ENCODE peak calls at places on chromosomes 5 and 9, in four cellular contexts. One of them, this sample, is unnamed.

GRCh38 chr5:59665086-59665831 is 228.3 kb downstream of the PDE4D start:
- DNase-seq in mesendoderm: no peak
- DNase-seq in H9: no peak
- DNase-seq in neuronal stem cell: no peak
- DNase-seq in this sample: no peak

GRCh38 chr9:5511476-5511875 is 1.1 kb downstream of the PDCD1LG2 start:
- DNase-seq in H9: no peak
- DNase-seq in mesendoderm: no peak
- DNase-seq in neuronal stem cell: no peak
- DNase-seq in this sample: no peak

GRCh38 chr9:76394896-76395244 is 644 bp upstream of the RFK start:
- DNase-seq in H9: peak
- DNase-seq in mesendoderm: peak
- DNase-seq in neuronal stem cell: no peak
- DNase-seq in this sample: peak

GRCh38 chr5:58466939-58467338 is 7.1 kb upstream of the PLK2 start:
- DNase-seq in neuronal stem cell: no peak
- DNase-seq in H9: peak
- DNase-seq in mesendoderm: peak
- DNase-seq in this sample: peak

GRCh38 chr5:144390133-144390532 is 219.5 kb downstream of the KCTD16 start:
- DNase-seq in neuronal stem cell: no peak
- DNase-seq in H9: peak
- DNase-seq in mesendoderm: peak
- DNase-seq in this sample: peak

GRCh38 chr9:2128611-2129010 is 113.5 kb downstream of the SMARCA2 start:
- DNase-seq in H9: no peak
- DNase-seq in mesendoderm: no peak
- DNase-seq in neuronal stem cell: no peak
- DNase-seq in this sample: no peak

GRCh38 chr5:138460032-138460693 is 5.1 kb upstream of the EGR1 start:
- DNase-seq in neuronal stem cell: no peak
- DNase-seq in mesendoderm: no peak
- DNase-seq in H9: no peak
- DNase-seq in this sample: no peak

GRCh38 chr9:21561502-21561901 is 79.4 kb upstream of the IFNE start:
- DNase-seq in mesendoderm: no peak
- DNase-seq in neuronal stem cell: no peak
- DNase-seq in H9: no peak
- DNase-seq in this sample: no peak

GRCh38 chr9:96769989-96770388 is 7.9 kb downstream of the ZNF510 start:
- DNase-seq in H9: no peak
- DNase-seq in neuronal stem cell: no peak
- DNase-seq in mesendoderm: no peak
- DNase-seq in this sample: no peak

GRCh38 chr9:16106211-16106610 is 553.4 kb downstream of the CCDC171 start:
- DNase-seq in H9: no peak
- DNase-seq in neuronal stem cell: no peak
- DNase-seq in mesendoderm: peak
- DNase-seq in this sample: no peak

GRCh38 chr9:79707589-79707988 is 135.8 kb downstream of the TLE4 start:
- DNase-seq in mesendoderm: no peak
- DNase-seq in H9: no peak
- DNase-seq in neuronal stem cell: no peak
- DNase-seq in this sample: no peak

GRCh38 chr5:31936699-31937098 is 237.4 kb downstream of the GOLPH3 start:
- DNase-seq in mesendoderm: no peak
- DNase-seq in H9: no peak
- DNase-seq in neuronal stem cell: no peak
- DNase-seq in this sample: no peak

GRCh38 chr5:165370772-165371171 is 1865.4 kb downstream of the MAT2B start:
- DNase-seq in mesendoderm: no peak
- DNase-seq in neuronal stem cell: no peak
- DNase-seq in H9: no peak
- DNase-seq in this sample: peak

GRCh38 chr9:15136646-15137045 is 170.4 kb downstream of the TTC39B start:
- DNase-seq in mesendoderm: peak
- DNase-seq in neuronal stem cell: no peak
- DNase-seq in H9: peak
- DNase-seq in this sample: peak

GRCh38 chr5:135706474-135706873 is 127.7 kb upstream of the CXCL14 start:
- DNase-seq in mesendoderm: no peak
- DNase-seq in neuronal stem cell: no peak
- DNase-seq in H9: no peak
- DNase-seq in this sample: no peak

GRCh38 chr5:177448244-177448950 is 1.8 kb downstream of the PRR7 start:
- DNase-seq in H9: no peak
- DNase-seq in mesendoderm: no peak
- DNase-seq in neuronal stem cell: no peak
- DNase-seq in this sample: no peak

GRCh38 chr9:109453210-109453842 is 44.8 kb downstream of the PTPN3 start:
- DNase-seq in H9: no peak
- DNase-seq in mesendoderm: peak
- DNase-seq in neuronal stem cell: no peak
- DNase-seq in this sample: peak

GRCh38 chr9:78021692-78022091 is 9.9 kb downstream of the GNAQ start:
- DNase-seq in H9: no peak
- DNase-seq in neuronal stem cell: no peak
- DNase-seq in mesendoderm: peak
- DNase-seq in this sample: no peak

GRCh38 chr9:5579881-5580280 is 49.0 kb upstream of the RIC1 start:
- DNase-seq in H9: no peak
- DNase-seq in mesendoderm: no peak
- DNase-seq in neuronal stem cell: no peak
- DNase-seq in this sample: no peak

GRCh38 chr9:82745919-82746318 is 317.0 kb downstream of the RASEF start:
- DNase-seq in neuronal stem cell: no peak
- DNase-seq in mesendoderm: no peak
- DNase-seq in H9: no peak
- DNase-seq in this sample: no peak

GRCh38 chr9:127121628-127122175 is 733 bp downstream of the ANGPTL2 start:
- DNase-seq in mesendoderm: peak
- DNase-seq in neuronal stem cell: peak
- DNase-seq in H9: peak
- DNase-seq in this sample: peak

DNA sequence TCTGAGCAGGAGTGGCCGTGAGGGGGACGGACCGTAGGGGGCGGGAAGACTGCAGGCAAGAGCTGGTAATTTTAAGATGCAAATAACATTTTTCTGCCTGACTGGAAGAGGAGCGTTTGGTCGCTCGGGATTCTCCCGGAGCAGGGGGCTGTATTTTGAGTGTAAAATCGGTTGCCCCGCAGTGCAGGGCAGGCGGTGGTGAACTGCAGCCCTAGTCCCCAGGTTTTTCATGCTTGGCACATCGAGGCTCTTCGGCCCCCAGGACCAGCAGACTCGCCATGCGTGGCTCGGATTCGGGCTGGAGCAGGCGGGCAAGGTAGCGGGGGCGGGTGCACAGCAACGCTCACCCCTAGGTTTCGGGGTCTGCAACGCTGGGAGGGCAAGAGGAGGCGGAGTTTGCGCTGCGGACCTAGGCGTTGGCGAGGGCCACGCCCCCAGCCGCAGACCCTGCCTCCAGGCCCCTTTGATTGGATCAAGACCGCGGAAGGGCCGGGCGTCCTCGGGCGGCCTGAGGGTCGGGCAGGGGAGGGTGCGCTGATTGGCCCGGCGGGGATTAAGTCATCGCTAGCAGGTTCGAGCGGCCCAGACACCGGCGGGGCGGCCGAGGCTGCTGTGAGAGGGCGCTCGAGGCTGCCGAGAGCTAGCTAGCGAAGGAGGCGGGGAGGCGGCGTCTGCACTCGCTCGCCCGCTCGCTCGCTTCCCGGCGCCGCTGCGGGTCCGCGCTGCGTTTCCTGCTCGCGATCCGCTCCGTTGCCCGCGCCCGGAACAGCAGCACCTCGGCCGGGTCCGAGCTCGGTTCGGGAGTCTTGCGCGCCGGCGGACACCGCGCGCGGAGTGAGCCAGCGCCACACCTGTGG is at the start of gene ARHGAP26:
- DNase-seq in neuronal stem cell: peak
- DNase-seq in H9: peak
- DNase-seq in mesendoderm: peak
- DNase-seq in this sample: peak
- H3K18ac ChIP-seq in neuronal stem cell: peak
- H3K18ac ChIP-seq in H9: peak
- H3K18ac ChIP-seq in mesendoderm: peak
- H3K18ac ChIP-seq in this sample: peak

GRCh38 chr9:134575103-134575816 is 66.3 kb upstream of the COL5A1 start:
- DNase-seq in neuronal stem cell: no peak
- DNase-seq in H9: no peak
- DNase-seq in mesendoderm: peak
- DNase-seq in this sample: no peak
- H3K18ac ChIP-seq in neuronal stem cell: peak
- H3K18ac ChIP-seq in H9: no peak
- H3K18ac ChIP-seq in mesendoderm: no peak
- H3K18ac ChIP-seq in this sample: peak

DNA sequence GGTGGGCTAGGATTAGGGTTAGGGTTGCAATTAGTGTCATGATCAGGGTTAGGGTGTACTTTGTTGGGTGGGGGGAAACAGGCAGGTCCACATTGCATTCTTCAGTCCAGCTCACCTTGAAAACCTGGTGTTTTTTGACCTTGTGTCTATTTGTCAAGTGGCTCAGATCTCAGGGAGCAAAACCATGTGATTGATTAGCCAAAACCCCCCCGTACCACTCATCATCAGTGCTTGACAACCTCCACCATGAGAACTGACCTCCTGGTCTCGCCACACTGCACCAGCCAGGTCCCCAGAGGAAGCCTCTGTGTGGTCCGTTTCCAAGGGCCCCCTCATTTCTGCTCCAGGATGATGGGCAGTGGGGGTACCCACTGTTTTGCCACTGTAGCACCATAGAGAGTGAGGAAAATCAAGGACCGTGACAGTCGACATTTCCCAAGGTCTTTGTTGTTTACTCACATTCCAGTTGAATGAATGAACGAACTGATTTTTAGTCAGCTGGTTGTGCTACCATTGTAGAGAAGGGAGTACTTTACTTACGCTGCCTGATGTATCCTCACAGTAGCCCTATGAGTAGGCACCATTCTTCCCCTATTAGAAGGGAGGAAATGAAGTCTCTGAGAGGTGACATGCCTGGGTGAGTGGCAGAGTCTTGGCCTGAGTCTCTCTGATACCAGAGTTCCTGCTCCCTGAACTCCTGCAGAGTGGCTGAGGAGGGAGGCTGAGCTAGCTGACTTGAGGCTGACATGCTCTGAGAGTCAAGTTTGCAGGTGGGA is 84.8 kb downstream of the RAD23B start:
- DNase-seq in neuronal stem cell: no peak
- DNase-seq in mesendoderm: peak
- DNase-seq in H9: no peak
- DNase-seq in this sample: no peak
- H3K18ac ChIP-seq in neuronal stem cell: no peak
- H3K18ac ChIP-seq in mesendoderm: no peak
- H3K18ac ChIP-seq in H9: no peak
- H3K18ac ChIP-seq in this sample: no peak

GRCh38 chr9:123011380-123011779 is 22.1 kb upstream of the GPR21 start:
- DNase-seq in neuronal stem cell: no peak
- DNase-seq in mesendoderm: no peak
- DNase-seq in H9: no peak
- DNase-seq in this sample: no peak

GRCh38 chr9:123003467-123003866 is 30.0 kb upstream of the GPR21 start:
- DNase-seq in mesendoderm: no peak
- DNase-seq in neuronal stem cell: no peak
- DNase-seq in H9: no peak
- DNase-seq in this sample: peak

GRCh38 chr9:123005964-123006363 is 27.5 kb upstream of the GPR21 start:
- DNase-seq in neuronal stem cell: no peak
- DNase-seq in mesendoderm: no peak
- DNase-seq in H9: no peak
- DNase-seq in this sample: peak

GRCh38 chr9:123008909-123009308 is 24.6 kb upstream of the GPR21 start:
- DNase-seq in neuronal stem cell: no peak
- DNase-seq in H9: no peak
- DNase-seq in mesendoderm: no peak
- DNase-seq in this sample: no peak

DNA sequence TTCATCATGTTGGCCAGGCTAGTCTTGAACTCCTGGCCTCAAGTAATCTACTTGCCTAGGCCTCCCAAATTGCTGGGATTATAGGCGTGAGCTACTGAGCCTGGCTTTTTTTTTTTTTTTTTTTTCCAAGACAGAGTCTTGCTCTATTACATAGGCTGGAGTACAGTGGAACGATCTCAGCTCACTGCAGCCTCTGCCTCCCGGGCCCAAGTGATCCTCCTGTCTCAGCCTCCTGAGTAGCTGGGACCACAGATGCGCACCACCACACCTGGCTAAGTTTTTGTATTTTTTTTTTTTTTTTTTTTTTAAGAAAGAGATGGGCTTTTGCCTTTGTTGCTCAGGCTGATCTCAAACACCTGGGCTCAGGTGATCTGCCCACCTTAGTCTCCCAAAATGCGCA is 26.2 kb upstream of the GPR21 start:
- DNase-seq in H9: no peak
- DNase-seq in mesendoderm: no peak
- DNase-seq in neuronal stem cell: no peak
- DNase-seq in this sample: no peak
- H3K18ac ChIP-seq in H9: no peak
- H3K18ac ChIP-seq in mesendoderm: no peak
- H3K18ac ChIP-seq in neuronal stem cell: no peak
- H3K18ac ChIP-seq in this sample: no peak

GRCh38 chr9:121529237-121529987 is 29.8 kb upstream of the GGTA1 start:
- DNase-seq in mesendoderm: no peak
- DNase-seq in neuronal stem cell: no peak
- DNase-seq in H9: no peak
- DNase-seq in this sample: peak
- H3K18ac ChIP-seq in mesendoderm: no peak
- H3K18ac ChIP-seq in neuronal stem cell: peak
- H3K18ac ChIP-seq in H9: no peak
- H3K18ac ChIP-seq in this sample: no peak

GRCh38 chr5:173771743-173772406 is 116.3 kb upstream of the CPEB4 start:
- DNase-seq in mesendoderm: no peak
- DNase-seq in H9: no peak
- DNase-seq in neuronal stem cell: no peak
- DNase-seq in this sample: no peak
- H3K18ac ChIP-seq in mesendoderm: no peak
- H3K18ac ChIP-seq in H9: no peak
- H3K18ac ChIP-seq in neuronal stem cell: peak
- H3K18ac ChIP-seq in this sample: peak

GRCh38 chr5:173459225-173459624 is 131.0 kb upstream of the STC2 start:
- DNase-seq in mesendoderm: no peak
- DNase-seq in neuronal stem cell: no peak
- DNase-seq in H9: no peak
- DNase-seq in this sample: no peak
- H3K18ac ChIP-seq in mesendoderm: no peak
- H3K18ac ChIP-seq in neuronal stem cell: no peak
- H3K18ac ChIP-seq in H9: no peak
- H3K18ac ChIP-seq in this sample: peak

DNA sequence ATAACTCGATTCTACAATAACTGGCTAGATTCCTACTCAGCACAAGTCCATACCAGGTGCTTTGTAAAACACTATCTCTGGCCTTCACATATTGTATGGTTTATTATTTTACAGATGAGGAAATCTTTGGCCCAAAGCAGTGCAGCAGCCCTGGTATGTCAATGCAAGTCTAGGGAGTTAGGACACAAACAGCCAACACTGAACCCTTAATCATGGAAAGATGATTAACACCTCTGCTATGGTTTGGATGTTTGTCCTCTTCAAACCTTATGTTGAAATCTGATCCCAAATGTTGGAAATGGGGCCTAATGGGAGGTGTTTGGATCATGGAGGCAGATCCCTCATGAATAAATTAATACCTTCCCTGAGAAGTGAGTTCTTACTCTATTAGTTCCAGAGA is 76.6 kb downstream of the MAPKAP1 start:
- DNase-seq in mesendoderm: no peak
- DNase-seq in neuronal stem cell: no peak
- DNase-seq in H9: no peak
- DNase-seq in this sample: no peak
- H3K18ac ChIP-seq in mesendoderm: no peak
- H3K18ac ChIP-seq in neuronal stem cell: no peak
- H3K18ac ChIP-seq in H9: no peak
- H3K18ac ChIP-seq in this sample: no peak

This sample was measured in mesenchymal stem cell.